ENCODE peak calls at places on chromosome 7, in seven cellular contexts. S, D, K, I, Q, A and G are unnamed samples.

GRCh38 chr7:96942112-96942511 is 63.2 kb upstream of the DLX6 start:
- DNase-seq in Q (no peak), S (no peak), I (no peak), A (no peak), K (no peak), D (no peak), G (no peak)

GRCh38 chr7:27150568-27151340 is 1.6 kb downstream of the HOXA3 start:
- DNase-seq in A (peak), Q (peak), I (no peak), D (peak), K (peak), S (peak), G (peak)

GRCh38 chr7:99124636-99125504 is 19.0 kb downstream of the SMURF1 start:
- DNase-seq in K (no peak), Q (no peak), S (no peak), I (no peak), D (no peak), A (no peak), G (no peak)

GRCh38 chr7:133761459-133761858 is 365.7 kb upstream of the LRGUK start:
- DNase-seq in D (no peak), Q (no peak), K (no peak), A (no peak), S (no peak), I (no peak), G (no peak)

GRCh38 chr7:116150588-116150987 is 59.8 kb upstream of the TES start:
- DNase-seq in K (no peak), Q (no peak), S (no peak), A (no peak), D (no peak), I (no peak), G (no peak)

GRCh38 chr7:23415198-23415597 is 55.1 kb downstream of the IGF2BP3 start:
- DNase-seq in Q (no peak), K (no peak), I (no peak), A (no peak), S (no peak), D (no peak), G (no peak)

GRCh38 chr7:27245798-27246691 is 3.4 kb downstream of the EVX1 start:
- DNase-seq in K (no peak), D (no peak), I (no peak), S (peak), Q (no peak), A (peak), G (no peak)

GRCh38 chr7:51452694-51453093 is 136.1 kb upstream of the COBL start:
- DNase-seq in I (no peak), S (no peak), K (no peak), D (no peak), Q (no peak), A (no peak), G (no peak)

GRCh38 chr7:88357794-88358533 is 51.3 kb upstream of the STEAP4 start:
- DNase-seq in Q (peak), S (peak), K (no peak), A (no peak), D (no peak), I (no peak), G (no peak)

GRCh38 chr7:120867932-120868331 is 10.0 kb upstream of the TSPAN12 start:
- DNase-seq in A (no peak), S (no peak), K (no peak), Q (no peak), I (no peak), D (no peak), G (no peak)

GRCh38 chr7:95578299-95578855 is 17.9 kb downstream of the PDK4 start:
- DNase-seq in I (no peak), D (no peak), K (no peak), A (no peak), Q (no peak), S (no peak), G (peak)

GRCh38 chr7:30888783-30889182 is 22.9 kb upstream of the AQP1 start:
- DNase-seq in K (no peak), Q (peak), D (no peak), I (no peak), A (no peak), S (no peak), G (no peak)

GRCh38 chr7:155885162-155886160 is 73.2 kb upstream of the SHH start:
- DNase-seq in D (peak), K (peak), Q (no peak), I (no peak), A (no peak), S (no peak), G (no peak)

GRCh38 chr7:39621261-39621660 is 2.1 kb upstream of the RALA start:
- DNase-seq in A (no peak), D (no peak), K (no peak), Q (no peak), S (no peak), I (no peak), G (no peak)

GRCh38 chr7:155844019-155844453 is 31.8 kb upstream of the SHH start:
- DNase-seq in A (peak), D (no peak), I (no peak), S (no peak), Q (no peak), K (peak), G (no peak)

DNA sequence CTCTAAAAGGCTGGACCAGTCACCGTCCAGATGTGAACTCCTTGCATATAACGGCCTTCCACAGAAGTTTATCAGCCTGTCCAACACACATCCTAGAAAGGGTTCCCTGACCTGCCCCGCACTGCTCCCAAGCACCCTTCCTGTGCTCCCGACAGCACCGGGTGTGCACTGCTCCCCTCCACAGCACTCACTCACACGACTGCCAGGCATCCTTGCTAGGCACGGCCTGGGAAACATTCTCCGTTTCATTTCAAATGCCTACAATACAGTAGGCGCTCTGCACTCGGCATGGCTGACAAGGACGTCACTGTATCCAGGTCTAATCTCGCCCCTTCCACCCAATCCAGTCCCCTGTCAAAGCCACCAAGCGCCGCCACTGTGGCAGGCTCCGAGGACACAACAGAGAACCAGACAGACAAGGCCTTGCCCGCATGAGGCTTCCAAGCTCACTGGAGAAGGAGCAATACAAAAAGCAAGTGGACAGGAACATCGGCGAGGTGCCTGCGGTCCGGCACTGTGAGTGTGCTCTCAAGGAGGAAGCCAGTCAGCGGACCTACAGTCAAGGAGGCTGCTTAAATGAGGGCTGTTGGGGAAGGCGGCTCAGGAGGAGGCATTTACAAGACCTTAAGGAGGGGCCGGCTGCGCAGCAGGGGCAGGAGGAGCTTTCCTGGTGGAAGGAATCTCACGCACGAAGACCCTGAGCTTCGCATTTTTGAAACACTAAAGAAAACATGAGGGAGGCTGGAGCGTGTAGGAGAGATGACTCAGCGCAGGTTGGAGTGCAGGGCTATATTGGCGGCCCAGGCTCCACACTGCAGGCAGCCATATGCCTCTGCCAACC is 29.2 kb downstream of the GNA12 start:
- DNase-seq in I (no peak), K (no peak), D (no peak), A (peak), S (no peak), Q (peak), G (no peak)
- H3K27ac ChIP-seq in I (no peak), K (no peak), D (peak), A (no peak), S (no peak), Q (no peak), G (no peak)

DNA sequence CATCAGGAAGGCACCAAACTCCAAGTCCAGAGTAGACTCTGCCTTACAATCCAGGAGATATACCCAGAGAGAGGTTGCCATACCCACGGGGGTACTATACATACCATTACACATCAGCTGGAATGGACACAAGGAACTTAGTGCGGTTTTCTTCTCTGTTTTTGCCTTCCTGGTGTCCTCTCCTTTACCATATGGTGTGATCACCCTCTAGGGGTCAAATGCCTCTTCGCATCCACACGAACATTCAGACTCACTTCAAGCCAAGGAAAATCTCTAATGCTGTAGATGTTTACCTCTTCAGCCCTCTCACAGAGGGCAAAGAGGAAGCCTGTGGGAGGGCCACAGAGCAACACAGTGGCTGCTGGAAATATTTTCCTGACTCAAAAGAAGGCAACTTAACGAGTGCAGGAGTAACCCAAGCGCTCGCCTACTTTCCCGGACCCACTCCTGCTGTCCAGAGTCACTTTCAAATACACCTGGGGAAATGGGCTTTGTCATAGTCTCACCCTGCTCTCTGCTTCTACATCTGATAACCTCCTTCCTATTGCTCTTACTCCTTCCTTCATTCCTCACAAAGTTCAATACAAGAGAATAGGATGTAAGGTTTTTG is 220.7 kb downstream of the C7orf25 start:
- DNase-seq in A (peak), K (peak), S (peak), D (no peak), Q (peak), I (peak), G (peak)
- TF ChIP-seq CTCF in A (peak), K (peak), S (peak), D (peak), Q (no peak), I (peak), G (peak)

DNA sequence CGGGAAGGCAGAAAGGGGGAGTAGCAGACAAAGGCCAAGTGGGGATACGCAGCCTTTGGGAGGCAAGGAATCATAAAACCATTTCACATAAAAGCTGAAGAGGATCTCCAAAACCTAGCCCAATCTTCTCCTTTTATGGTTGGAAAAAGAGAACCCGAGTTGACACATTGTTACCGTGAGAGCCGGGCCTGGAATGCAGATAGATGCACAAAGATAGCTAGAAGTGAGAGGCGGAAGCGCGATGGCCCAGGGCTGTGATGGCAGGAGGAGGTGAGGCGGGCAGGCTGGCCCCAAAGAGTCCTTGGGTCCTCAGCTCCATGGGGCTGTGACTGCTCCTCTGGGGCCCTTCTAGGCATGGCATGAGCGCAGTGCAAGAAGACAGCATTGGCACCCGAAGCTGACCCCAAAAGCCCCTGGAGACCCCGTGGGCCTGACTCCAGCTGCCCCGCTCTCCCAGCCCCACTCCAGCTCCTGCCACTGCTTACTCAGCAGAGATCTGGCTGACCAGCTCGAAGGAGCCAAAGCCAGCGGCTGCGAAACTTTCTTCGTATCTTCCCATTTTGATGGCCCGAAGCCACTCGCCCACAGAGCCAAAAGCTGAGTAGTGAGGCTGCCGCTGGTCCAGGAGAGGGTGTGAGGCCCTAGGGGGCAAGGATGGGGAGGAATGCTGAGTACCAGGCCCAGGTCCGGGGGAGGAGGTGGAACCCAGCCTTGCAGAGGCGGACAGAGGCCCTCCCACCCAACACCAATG is 22.5 kb downstream of the EPHB4 start:
- DNase-seq in Q (no peak), K (no peak), D (no peak), A (no peak), I (no peak), S (no peak), G (no peak)
- H3K27ac ChIP-seq in Q (no peak), K (no peak), D (peak), A (no peak), I (no peak), S (no peak), G (no peak)

GRCh38 chr7:158631574-158632195 is 44.1 kb upstream of the PTPRN2 start:
- DNase-seq in Q (no peak), A (no peak), I (no peak), K (no peak), D (no peak), S (no peak), G (no peak)
- TF ChIP-seq CTCF in Q (no peak), A (no peak), I (no peak), K (no peak), D (no peak), S (no peak), G (no peak)

GRCh38 chr7:92058040-92058439 is 76.2 kb downstream of the CYP51A1 start:
- DNase-seq in I (no peak), D (no peak), K (no peak), Q (no peak), A (no peak), S (no peak), G (no peak)
- H3K27ac ChIP-seq in I (no peak), D (peak), K (no peak), Q (no peak), A (no peak), S (no peak), G (no peak)

DNA sequence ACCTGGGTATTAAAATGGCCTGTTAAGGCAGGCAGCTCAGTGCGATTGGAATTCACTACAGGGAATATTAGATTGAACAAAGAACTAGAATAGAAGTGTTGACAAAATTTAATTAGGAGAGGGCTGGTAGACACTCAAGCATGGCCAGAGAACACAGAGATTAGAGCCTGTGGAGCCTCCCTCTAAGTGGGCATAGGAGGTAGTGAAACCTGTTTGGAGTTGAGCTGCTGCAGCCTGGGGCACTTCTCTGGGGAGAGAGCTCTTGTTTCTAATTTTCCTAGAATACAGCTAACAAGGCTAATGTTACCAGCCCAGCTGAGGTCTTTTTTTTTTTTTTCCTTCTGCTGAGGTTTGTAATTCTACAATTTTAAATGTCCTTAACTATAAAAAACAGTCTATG is 46.4 kb downstream of the TMEM168 start:
- DNase-seq in K (no peak), S (peak), Q (no peak), I (no peak), A (no peak), D (no peak), G (no peak)
- TF ChIP-seq CTCF in K (no peak), S (no peak), Q (no peak), I (no peak), A (no peak), D (no peak), G (no peak)

GRCh38 chr7:101238226-101239182 is 902 bp upstream of the CLDN15 start:
- DNase-seq in D (no peak), K (no peak), I (no peak), A (peak), S (peak), Q (no peak), G (peak)

GRCh38 chr7:101239951-101240220 is 2.3 kb upstream of the CLDN15 start:
- DNase-seq in A (no peak), Q (no peak), K (no peak), I (no peak), S (peak), D (no peak), G (no peak)

GRCh38 chr7:101240226-101241014 is 2.8 kb upstream of the CLDN15 start:
- DNase-seq in Q (no peak), I (no peak), A (no peak), K (no peak), D (no peak), S (peak), G (peak)

GRCh38 chr7:101241015-101241363 is 3.4 kb upstream of the CLDN15 start:
- DNase-seq in D (no peak), Q (no peak), S (no peak), A (no peak), K (no peak), I (no peak), G (no peak)

GRCh38 chr7:101239191-101239950 is 1.8 kb upstream of the CLDN15 start:
- DNase-seq in D (no peak), S (peak), Q (no peak), A (no peak), K (no peak), I (no peak), G (no peak)
- H3K27ac ChIP-seq in D (peak), S (no peak), Q (peak), A (no peak), K (no peak), I (no peak), G (peak)